ENCODE peak calls at places on chromosomes 5 and 9, in five cellular contexts. J is neuronal stem cell; U is body of pancreas; T is AG04450; K is stimulated activated naive B cell treated with anti-CD40 and anti-IgM and Interleukin-4, amounts not matched to agents 10 μg/mL and 1 μg/mL and 100 μg/mL, for 72 hours. W is an unnamed sample.

GRCh38 chr5:87195616-87196015 is 72.1 kb upstream of the RASA1 start:
- DNase-seq in J (no peak), K (no peak), U (no peak), T (no peak), W (no peak)

GRCh38 chr5:172952034-172952511 is 7.2 kb upstream of the RPL26L1 start:
- DNase-seq in U (no peak), T (no peak), J (no peak), K (no peak), W (no peak)

GRCh38 chr5:10201223-10201868 is 48.3 kb downstream of the ATPSCKMT start:
- DNase-seq in J (no peak), K (no peak), T (no peak), U (no peak), W (no peak)

GRCh38 chr5:72402959-72403628 is 82.9 kb downstream of the PTCD2 start:
- DNase-seq in J (no peak), K (no peak), T (no peak), U (peak; percentile 42), W (no peak)

GRCh38 chr5:45093377-45093776 is 284.6 kb downstream of the MRPS30 start:
- DNase-seq in T (no peak), K (no peak), J (no peak), U (no peak), W (peak; percentile 24)

GRCh38 chr5:72093231-72093630 is 14.0 kb upstream of the MAP1B start:
- DNase-seq in J (no peak), T (no peak), U (no peak), K (no peak), W (no peak)

GRCh38 chr9:129886226-129887174 is 51.2 kb downstream of the USP20 start:
- DNase-seq in K (peak; percentile 46), J (no peak), T (no peak), U (no peak), W (no peak)

GRCh38 chr9:124507880-124508432 is 757 bp upstream of the NR5A1 start:
- DNase-seq in J (no peak), K (no peak), U (no peak), T (no peak), W (no peak)

GRCh38 chr5:135996611-135997010 is 32.2 kb upstream of the TGFBI start:
- DNase-seq in K (no peak), U (no peak), T (no peak), J (no peak), W (no peak)

GRCh38 chr9:4857163-4857562 is 64.4 kb downstream of the RCL1 start:
- DNase-seq in T (no peak), J (no peak), U (no peak), K (no peak), W (no peak)

GRCh38 chr9:136851941-136852663 is at the start of gene MAMDC4:
- DNase-seq in T (no peak), K (no peak), U (peak; percentile 82), J (no peak), W (no peak)

GRCh38 chr9:90169490-90169889 is 473.1 kb downstream of the DIRAS2 start:
- DNase-seq in T (no peak), J (no peak), U (no peak), K (no peak), W (no peak)

GRCh38 chr9:103245369-103245768 is 250.2 kb downstream of the CYLC2 start:
- DNase-seq in J (no peak), U (no peak), T (no peak), K (no peak), W (no peak)

GRCh38 chr5:174145091-174145490 is 99.6 kb downstream of the NSG2 start:
- DNase-seq in T (no peak), J (no peak), U (no peak), K (no peak), W (no peak)

GRCh38 chr9:122056484-122056883 is 36.6 kb downstream of the TTLL11 start:
- DNase-seq in U (no peak), J (peak; percentile 37), K (no peak), T (no peak), W (no peak)

GRCh38 chr5:148653271-148653839 is 972 bp downstream of the HTR4 start:
- DNase-seq in J (no peak), U (no peak), T (no peak), K (no peak), W (no peak)